ENCODE peak calls at places on chromosomes 12 and 14, in seven cellular contexts. One of them, this sample, is unnamed. For H3K4me1, the result is how much of the 10 kb centered on the place peaks cover.

GRCh38 chr14:105064721-105065143 is 498 bp downstream of the GPR132 start:
- DNase-seq in esophagus squamous epithelium: no peak
- DNase-seq in lung: no peak
- DNase-seq in psoas muscle: peak
- DNase-seq in RWPE2: no peak
- DNase-seq in HCT116: no peak
- DNase-seq in testis: no peak
- DNase-seq in this sample: no peak

GRCh38 chr12:101773560-101774206 is 34.4 kb upstream of the SYCP3 start:
- DNase-seq in esophagus squamous epithelium: no peak
- DNase-seq in lung: peak
- DNase-seq in psoas muscle: peak
- DNase-seq in RWPE2: no peak
- DNase-seq in HCT116: peak
- DNase-seq in testis: peak
- DNase-seq in this sample: peak

GRCh38 chr14:64572721-64573508 is 23.2 kb downstream of the PPP1R36 start:
- DNase-seq in esophagus squamous epithelium: no peak
- DNase-seq in lung: no peak
- DNase-seq in psoas muscle: no peak
- DNase-seq in RWPE2: no peak
- DNase-seq in HCT116: no peak
- DNase-seq in testis: no peak
- DNase-seq in this sample: peak

GRCh38 chr14:65296402-65296801 is 116.1 kb upstream of the FUT8 start:
- DNase-seq in esophagus squamous epithelium: no peak
- DNase-seq in lung: no peak
- DNase-seq in psoas muscle: no peak
- DNase-seq in RWPE2: no peak
- DNase-seq in HCT116: no peak
- DNase-seq in testis: no peak
- DNase-seq in this sample: no peak

GRCh38 chr14:101073598-101073965 is 170.1 kb upstream of the RTL1 start:
- DNase-seq in esophagus squamous epithelium: no peak
- DNase-seq in lung: peak
- DNase-seq in psoas muscle: no peak
- DNase-seq in RWPE2: no peak
- DNase-seq in HCT116: no peak
- DNase-seq in testis: peak
- DNase-seq in this sample: no peak

GRCh38 chr12:103830025-103830725 is 10.9 kb downstream of the NT5DC3 start:
- DNase-seq in esophagus squamous epithelium: no peak
- DNase-seq in lung: no peak
- DNase-seq in psoas muscle: no peak
- DNase-seq in RWPE2: no peak
- DNase-seq in HCT116: no peak
- DNase-seq in testis: no peak
- DNase-seq in this sample: no peak

GRCh38 chr12:123141615-123142517 is 9.0 kb downstream of the PITPNM2 start:
- DNase-seq in esophagus squamous epithelium: no peak
- DNase-seq in lung: peak
- DNase-seq in psoas muscle: no peak
- DNase-seq in RWPE2: no peak
- DNase-seq in HCT116: peak
- DNase-seq in testis: peak
- DNase-seq in this sample: no peak

GRCh38 chr14:60981626-60982455 is 796 bp downstream of the SLC38A6 start:
- DNase-seq in esophagus squamous epithelium: no peak
- DNase-seq in lung: no peak
- DNase-seq in psoas muscle: no peak
- DNase-seq in RWPE2: no peak
- DNase-seq in HCT116: no peak
- DNase-seq in testis: peak
- DNase-seq in this sample: peak

GRCh38 chr14:104171948-104172347 is 33.6 kb downstream of the KIF26A start:
- DNase-seq in esophagus squamous epithelium: no peak
- DNase-seq in lung: no peak
- DNase-seq in psoas muscle: no peak
- DNase-seq in RWPE2: no peak
- DNase-seq in HCT116: no peak
- DNase-seq in testis: peak
- DNase-seq in this sample: no peak

GRCh38 chr14:19878029-19878642 is 3.2 kb downstream of the OR4K2 start:
- DNase-seq in esophagus squamous epithelium: no peak
- DNase-seq in lung: no peak
- DNase-seq in psoas muscle: no peak
- DNase-seq in RWPE2: no peak
- DNase-seq in HCT116: peak
- DNase-seq in testis: no peak
- DNase-seq in this sample: peak

GRCh38 chr12:4293942-4294505 is 20.5 kb downstream of the CCND2 start:
- DNase-seq in esophagus squamous epithelium: no peak
- DNase-seq in lung: no peak
- DNase-seq in psoas muscle: no peak
- DNase-seq in RWPE2: no peak
- DNase-seq in HCT116: no peak
- DNase-seq in testis: no peak
- DNase-seq in this sample: no peak

GRCh38 chr14:55133416-55133815 is 4.4 kb downstream of the LGALS3 start:
- DNase-seq in esophagus squamous epithelium: no peak
- DNase-seq in lung: no peak
- DNase-seq in psoas muscle: no peak
- DNase-seq in RWPE2: no peak
- DNase-seq in HCT116: peak
- DNase-seq in testis: peak
- DNase-seq in this sample: peak
- H3K4me1 ChIP-seq in esophagus squamous epithelium: half or more
- H3K4me1 ChIP-seq in lung: under half
- H3K4me1 ChIP-seq in psoas muscle: under half
- H3K4me1 ChIP-seq in RWPE2: under half
- H3K4me1 ChIP-seq in HCT116: under half
- H3K4me1 ChIP-seq in testis: under half
- H3K4me1 ChIP-seq in this sample: under half

GRCh38 chr12:127176804-127177203 is 1090.2 kb upstream of the TMEM132C start:
- DNase-seq in esophagus squamous epithelium: no peak
- DNase-seq in lung: no peak
- DNase-seq in psoas muscle: no peak
- DNase-seq in RWPE2: no peak
- DNase-seq in HCT116: no peak
- DNase-seq in testis: no peak
- DNase-seq in this sample: no peak

GRCh38 chr12:127178463-127178862 is 1088.5 kb upstream of the TMEM132C start:
- DNase-seq in esophagus squamous epithelium: no peak
- DNase-seq in lung: no peak
- DNase-seq in psoas muscle: no peak
- DNase-seq in RWPE2: no peak
- DNase-seq in HCT116: no peak
- DNase-seq in testis: no peak
- DNase-seq in this sample: no peak

GRCh38 chr12:127179199-127179598 is 1087.8 kb upstream of the TMEM132C start:
- DNase-seq in esophagus squamous epithelium: no peak
- DNase-seq in lung: no peak
- DNase-seq in psoas muscle: no peak
- DNase-seq in RWPE2: no peak
- DNase-seq in HCT116: no peak
- DNase-seq in testis: no peak
- DNase-seq in this sample: no peak

GRCh38 chr12:127178039-127178438 is 1088.9 kb upstream of the TMEM132C start:
- DNase-seq in esophagus squamous epithelium: no peak
- DNase-seq in lung: no peak
- DNase-seq in psoas muscle: no peak
- DNase-seq in RWPE2: no peak
- DNase-seq in HCT116: no peak
- DNase-seq in testis: no peak
- DNase-seq in this sample: no peak

GRCh38 chr12:127182018-127182417 is 1085.0 kb upstream of the TMEM132C start:
- DNase-seq in esophagus squamous epithelium: no peak
- DNase-seq in lung: no peak
- DNase-seq in psoas muscle: no peak
- DNase-seq in RWPE2: no peak
- DNase-seq in HCT116: no peak
- DNase-seq in testis: no peak
- DNase-seq in this sample: no peak
- H3K4me3 ChIP-seq in esophagus squamous epithelium: no peak
- H3K4me3 ChIP-seq in lung: no peak
- H3K4me3 ChIP-seq in psoas muscle: no peak
- H3K4me3 ChIP-seq in RWPE2: no peak
- H3K4me3 ChIP-seq in HCT116: no peak
- H3K4me3 ChIP-seq in testis: no peak
- H3K4me3 ChIP-seq in this sample: no peak

DNA sequence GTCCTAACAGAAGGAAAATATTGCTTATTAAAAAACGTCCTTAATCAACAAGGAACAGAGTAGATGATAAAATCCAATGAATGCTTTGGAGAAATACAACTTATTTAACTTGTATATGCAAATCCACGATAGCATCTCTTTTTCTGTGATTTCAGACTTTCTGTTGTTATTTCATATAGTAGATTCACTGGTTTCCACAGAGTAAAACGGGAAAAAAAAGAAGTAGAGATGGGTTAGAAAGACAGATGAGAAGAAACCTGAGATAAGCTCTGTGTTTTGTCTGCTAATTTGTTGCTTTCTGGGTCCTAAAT is 447.7 kb downstream of the RERGL start:
- DNase-seq in esophagus squamous epithelium: no peak
- DNase-seq in lung: no peak
- DNase-seq in psoas muscle: no peak
- DNase-seq in RWPE2: no peak
- DNase-seq in HCT116: no peak
- DNase-seq in testis: no peak
- DNase-seq in this sample: no peak
- TF ChIP-seq CTCF in esophagus squamous epithelium: no peak
- TF ChIP-seq CTCF in lung: no peak
- TF ChIP-seq CTCF in psoas muscle: no peak
- TF ChIP-seq CTCF in RWPE2: peak
- TF ChIP-seq CTCF in HCT116: no peak
- TF ChIP-seq CTCF in testis: no peak
- TF ChIP-seq CTCF in this sample: no peak

DNA sequence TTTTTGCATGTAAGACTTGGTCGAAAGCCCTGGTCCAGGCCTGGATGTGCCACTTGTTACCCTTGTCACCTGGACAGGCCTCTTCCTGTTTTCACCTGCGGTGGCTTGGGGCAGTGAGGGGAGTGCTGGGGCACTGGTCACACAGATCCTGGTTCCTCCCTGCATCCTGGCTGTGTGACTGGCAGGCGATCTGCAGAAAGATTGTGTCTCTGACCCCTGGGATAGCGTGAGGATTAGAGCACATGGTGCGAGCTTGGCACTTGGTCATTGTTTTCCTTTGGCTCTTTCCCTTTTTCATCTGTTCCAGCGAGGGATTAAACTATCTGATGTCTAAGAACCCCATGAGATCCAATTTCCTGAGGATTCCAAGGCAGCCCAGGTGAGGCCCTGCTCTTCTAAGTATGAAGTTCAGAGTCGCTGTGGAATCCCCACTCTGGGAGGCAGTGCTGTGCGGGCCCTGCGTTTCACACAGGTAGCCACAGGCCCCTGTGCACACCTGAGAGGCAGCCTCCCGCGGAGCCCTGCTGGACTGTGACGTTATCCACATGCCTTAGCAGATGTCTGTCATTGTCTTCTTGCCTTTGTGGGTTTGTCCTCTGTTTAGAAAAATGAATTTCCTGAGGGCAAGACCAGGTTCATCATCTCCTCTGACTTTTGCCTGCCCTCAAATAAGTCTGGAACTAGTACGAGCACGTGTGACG is 288.4 kb downstream of the CACNA1C start:
- DNase-seq in esophagus squamous epithelium: no peak
- DNase-seq in lung: no peak
- DNase-seq in psoas muscle: no peak
- DNase-seq in RWPE2: no peak
- DNase-seq in HCT116: no peak
- DNase-seq in testis: no peak
- DNase-seq in this sample: no peak
- H3K4me1 ChIP-seq in esophagus squamous epithelium: under half
- H3K4me1 ChIP-seq in lung: under half
- H3K4me1 ChIP-seq in psoas muscle: under half
- H3K4me1 ChIP-seq in RWPE2: under half
- H3K4me1 ChIP-seq in HCT116: under half
- H3K4me1 ChIP-seq in testis: under half
- H3K4me1 ChIP-seq in this sample: under half

DNA sequence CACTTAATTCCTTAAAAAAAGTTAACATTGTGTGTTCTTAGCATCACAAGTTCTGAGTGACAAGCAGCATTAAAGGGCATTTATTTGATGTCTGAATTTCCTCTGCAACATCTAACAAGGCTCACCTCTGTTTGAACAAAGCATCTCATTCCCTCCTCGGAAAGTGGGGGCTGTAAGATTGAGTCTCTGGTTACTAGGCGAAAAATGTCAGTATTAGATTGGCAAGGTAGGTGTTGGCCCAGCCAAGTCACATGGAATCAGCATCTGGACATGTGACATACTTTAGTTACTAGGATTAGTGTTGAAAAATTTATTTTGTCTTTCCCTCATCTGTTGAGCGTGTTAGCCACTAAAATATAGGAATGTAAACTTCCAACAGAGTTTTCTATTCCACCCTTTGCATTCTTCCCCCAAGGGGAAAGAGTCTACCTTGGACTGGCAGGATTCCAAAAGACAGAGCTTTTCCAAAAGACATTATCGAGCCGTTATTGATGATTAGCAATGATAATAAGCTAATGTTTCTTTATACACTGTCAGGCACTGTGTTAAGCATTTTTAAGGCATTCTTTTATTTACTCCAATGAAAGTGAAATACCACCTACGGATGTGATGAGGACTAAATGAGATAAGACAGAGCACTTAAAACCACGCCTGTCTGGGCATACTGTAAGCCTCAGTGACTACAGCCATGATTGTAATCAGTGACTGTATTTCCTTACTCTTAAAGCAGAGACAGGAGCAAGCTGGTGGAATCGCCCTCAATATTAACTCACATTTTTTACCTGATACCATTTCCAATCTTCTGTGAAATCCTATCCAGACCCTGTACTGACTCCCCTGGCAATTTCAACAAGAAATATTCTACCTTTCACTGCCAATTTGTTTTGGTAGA is 195.0 kb upstream of the BTG1 start:
- DNase-seq in esophagus squamous epithelium: no peak
- DNase-seq in lung: no peak
- DNase-seq in psoas muscle: no peak
- DNase-seq in RWPE2: no peak
- DNase-seq in HCT116: no peak
- DNase-seq in testis: no peak
- DNase-seq in this sample: no peak
- H3K4me3 ChIP-seq in esophagus squamous epithelium: peak
- H3K4me3 ChIP-seq in lung: no peak
- H3K4me3 ChIP-seq in psoas muscle: no peak
- H3K4me3 ChIP-seq in RWPE2: no peak
- H3K4me3 ChIP-seq in HCT116: no peak
- H3K4me3 ChIP-seq in testis: no peak
- H3K4me3 ChIP-seq in this sample: no peak